ENCODE peak calls at places on chromosomes 5 and 9, in ten cellular contexts. M is MM.1S; A is CD8-positive, alpha-beta memory T cell; L is mucosa of descending colon; Z is tibial artery; C is GM23338; Y is iPS DF 6.9; R is DND-41; W is ovary; E is spleen. X is an unnamed sample. For H3K4me1, the result is how much of the 10 kb centered on the place peaks cover.

GRCh38 chr5:77924081-77924480 is 147.9 kb upstream of the TBCA start:
- DNase-seq in A (no peak), L (no peak), Y (no peak), R (no peak), W (no peak), E (no peak), Z (no peak), C (peak), M (no peak), X (no peak)

GRCh38 chr5:107669543-107670027 is 1.2 kb downstream of the EFNA5 start:
- DNase-seq in R (no peak), W (peak), A (no peak), E (peak), C (peak), L (peak), Z (peak), M (no peak), Y (no peak), X (peak)

GRCh38 chr5:170755679-170756456 is 27.7 kb upstream of the GABRP start:
- DNase-seq in E (no peak), Y (no peak), W (no peak), R (no peak), C (no peak), L (peak), A (no peak), Z (no peak), M (no peak), X (no peak)

GRCh38 chr5:174399411-174399810 is 325.0 kb upstream of the MSX2 start:
- DNase-seq in Z (no peak), A (no peak), M (no peak), Y (no peak), E (no peak), C (no peak), W (no peak), R (no peak), L (no peak), X (no peak)

GRCh38 chr9:127915801-127916664 is 808 bp downstream of the ST6GALNAC4 start:
- DNase-seq in Y (no peak), L (no peak), R (no peak), A (peak), W (peak), C (no peak), Z (no peak), M (peak), E (peak), X (no peak)

GRCh38 chr9:114852050-114852594 is 46.3 kb upstream of the TNFSF15 start:
- DNase-seq in E (no peak), A (no peak), C (no peak), R (no peak), Z (no peak), Y (no peak), L (peak), W (no peak), M (no peak), X (peak)

GRCh38 chr9:115198018-115198417 is 80.1 kb upstream of the TNC start:
- DNase-seq in Y (no peak), M (no peak), R (no peak), C (no peak), A (no peak), Z (peak), W (no peak), L (peak), E (no peak), X (peak)

GRCh38 chr9:123326662-123327093 is 29.3 kb upstream of the CRB2 start:
- DNase-seq in Y (no peak), R (no peak), M (peak), C (peak), A (no peak), Z (no peak), L (no peak), E (no peak), W (no peak), X (no peak)

GRCh38 chr9:101693937-101694336 is 44.5 kb downstream of the GRIN3A start:
- DNase-seq in A (no peak), L (no peak), Y (no peak), Z (no peak), W (no peak), C (no peak), R (no peak), M (no peak), E (no peak), X (no peak)

GRCh38 chr5:2675548-2675947 is 75.9 kb downstream of the IRX2 start:
- DNase-seq in W (no peak), E (no peak), Z (no peak), Y (no peak), R (no peak), M (no peak), A (no peak), C (no peak), L (no peak), X (no peak)

GRCh38 chr5:34929720-34930526 is 564 bp downstream of the DNAJC21 start:
- DNase-seq in M (peak), R (peak), E (peak), W (peak), C (peak), L (peak), Y (no peak), A (peak), Z (peak), X (peak)

GRCh38 chr9:16787724-16788123 is 82.7 kb downstream of the BNC2 start:
- DNase-seq in R (no peak), E (no peak), L (no peak), C (no peak), Y (no peak), W (no peak), Z (no peak), M (no peak), A (no peak), X (peak)

GRCh38 chr9:15373201-15373530 is 49.5 kb upstream of the SNAPC3 start:
- DNase-seq in Z (no peak), R (no peak), M (no peak), L (no peak), A (no peak), W (no peak), E (no peak), C (no peak), Y (no peak), X (peak)

GRCh38 chr5:158740358-158740757 is 359.4 kb downstream of the EBF1 start:
- DNase-seq in L (no peak), A (no peak), M (no peak), Y (no peak), C (no peak), W (no peak), E (no peak), Z (no peak), R (no peak), X (no peak)

GRCh38 chr5:97042981-97043380 is 99.4 kb downstream of the LIX1 start:
- DNase-seq in L (no peak), A (no peak), Y (no peak), Z (no peak), R (no peak), E (no peak), C (peak), M (no peak), W (no peak), X (no peak)

GRCh38 chr5:81631124-81631523 is 119.8 kb downstream of the SSBP2 start:
- DNase-seq in C (no peak), M (peak), L (no peak), R (peak), A (no peak), Z (no peak), E (no peak), W (no peak), Y (no peak), X (no peak)

GRCh38 chr5:134143964-134144941 is 29.8 kb downstream of the TCF7 start:
- DNase-seq in A (no peak), M (no peak), Z (no peak), C (no peak), L (no peak), Y (no peak), W (no peak), R (no peak), E (peak), X (no peak)

GRCh38 chr5:957730-958485 is 50.7 kb upstream of the NKD2 start:
- DNase-seq in C (no peak), W (no peak), E (no peak), L (no peak), Y (no peak), Z (no peak), R (no peak), M (no peak), A (no peak), X (peak)

GRCh38 chr9:18184034-18184800 is 289.7 kb upstream of the ADAMTSL1 start:
- DNase-seq in Y (no peak), Z (no peak), M (no peak), A (no peak), L (peak), W (no peak), E (no peak), C (no peak), R (no peak), X (peak)

GRCh38 chr5:107736608-107737007 is 65.9 kb upstream of the EFNA5 start:
- DNase-seq in C (no peak), Z (no peak), R (no peak), W (no peak), E (no peak), M (no peak), L (no peak), A (no peak), Y (no peak), X (peak)

GRCh38 chr5:73311291-73312110 is 137.1 kb downstream of the FOXD1 start:
- DNase-seq in C (peak), Y (no peak), A (no peak), L (no peak), M (no peak), Z (peak), R (no peak), W (no peak), E (no peak), X (peak)

GRCh38 chr5:76785493-76785892 is 33.3 kb upstream of the F2RL1 start:
- DNase-seq in A (no peak), Y (no peak), M (no peak), L (peak), R (no peak), C (no peak), Z (no peak), W (no peak), E (no peak), X (peak)

GRCh38 chr5:83084336-83084735 is 7.0 kb downstream of the XRCC4 start:
- DNase-seq in L (no peak), A (no peak), M (no peak), Z (no peak), W (no peak), C (no peak), R (no peak), Y (no peak), E (no peak), X (no peak)

GRCh38 chr9:114427644-114428043 is 39.9 kb upstream of the AKNA start:
- DNase-seq in W (no peak), A (no peak), L (no peak), Y (no peak), C (no peak), Z (no peak), E (peak), M (no peak), R (no peak), X (no peak)

GRCh38 chr9:124485201-124485600 is 22.0 kb downstream of the NR5A1 start:
- DNase-seq in C (no peak), Y (no peak), A (no peak), R (no peak), M (no peak), L (no peak), W (no peak), E (no peak), Z (no peak), X (no peak)

DNA sequence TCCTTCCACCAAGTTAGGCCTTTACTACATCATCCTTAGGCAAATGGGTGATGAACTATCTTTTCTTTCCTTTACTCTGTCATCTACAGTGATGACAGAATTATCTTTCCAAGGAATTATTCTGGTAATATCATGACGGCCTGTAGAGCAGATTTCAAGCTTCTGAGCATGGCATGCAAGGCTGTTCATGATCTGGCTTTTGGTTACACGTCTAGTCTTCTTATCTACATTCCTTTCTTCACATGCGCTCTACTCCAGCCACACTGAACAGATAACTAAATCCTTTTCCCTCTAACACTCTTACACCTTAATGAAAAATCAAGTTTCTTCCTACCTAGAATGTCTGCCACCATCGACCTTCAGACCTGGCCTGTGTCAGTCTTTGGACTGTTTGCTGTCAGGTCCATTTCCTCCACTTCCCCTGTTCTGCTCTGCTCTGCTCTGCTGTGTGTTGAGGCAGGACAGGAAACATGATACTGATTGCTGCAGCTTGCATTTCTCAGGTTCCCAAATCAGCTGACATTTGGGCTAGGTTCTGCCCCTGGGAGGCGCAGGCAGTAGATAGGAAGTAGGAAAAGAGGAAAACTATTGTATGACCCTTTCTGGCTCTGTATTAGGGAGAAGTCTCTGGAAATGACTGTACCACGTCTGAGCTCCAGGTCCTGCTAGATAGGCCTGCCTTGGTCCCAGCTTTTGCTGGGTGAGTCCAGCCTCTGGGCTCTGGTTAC is 4.2 kb downstream of the SCGB3A2 start:
- DNase-seq in W (no peak), M (no peak), L (no peak), E (no peak), C (peak), Z (no peak), R (no peak), A (no peak), Y (no peak), X (no peak)
- H3K4me1 ChIP-seq in W (under half), M (under half), L (under half), E (under half), C (under half), Z (under half), R (under half), A (under half), Y (under half), X (under half)

GRCh38 chr5:57186194-57186593 is 12.3 kb downstream of the GPBP1 start:
- DNase-seq in Z (no peak), C (no peak), R (no peak), M (no peak), Y (no peak), L (no peak), W (no peak), E (no peak), A (no peak), X (no peak)
- H3K4me1 ChIP-seq in Z (under half), C (half or more), R (half or more), M (under half), Y (under half), L (under half), W (under half), E (under half), A (half or more), X (under half)

DNA sequence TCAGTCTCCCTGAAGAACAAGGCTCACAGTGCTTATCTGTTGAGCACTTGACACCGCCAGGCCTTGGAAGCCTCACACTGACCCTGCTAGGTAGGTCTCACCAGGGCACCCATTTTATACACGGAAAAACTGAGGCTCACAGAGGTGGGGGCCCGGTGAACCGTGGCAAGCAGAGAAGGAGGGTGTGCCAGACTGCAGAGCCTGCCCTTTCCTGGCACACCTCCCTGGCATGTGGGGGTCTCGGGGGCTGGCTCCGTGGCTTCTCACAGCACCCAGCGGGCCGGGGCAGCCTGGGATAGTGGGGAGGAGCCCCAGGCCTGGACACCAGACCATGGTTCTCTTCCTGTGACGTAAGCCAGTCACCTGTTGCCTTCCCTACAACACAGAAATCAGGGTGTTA is 53.7 kb upstream of the IER5L start:
- DNase-seq in Z (no peak), R (no peak), E (peak), W (no peak), M (no peak), Y (no peak), L (no peak), C (no peak), A (no peak), X (no peak)
- H3K4me1 ChIP-seq in Z (under half), R (under half), E (under half), W (under half), M (under half), Y (under half), L (under half), C (under half), A (under half), X (under half)

DNA sequence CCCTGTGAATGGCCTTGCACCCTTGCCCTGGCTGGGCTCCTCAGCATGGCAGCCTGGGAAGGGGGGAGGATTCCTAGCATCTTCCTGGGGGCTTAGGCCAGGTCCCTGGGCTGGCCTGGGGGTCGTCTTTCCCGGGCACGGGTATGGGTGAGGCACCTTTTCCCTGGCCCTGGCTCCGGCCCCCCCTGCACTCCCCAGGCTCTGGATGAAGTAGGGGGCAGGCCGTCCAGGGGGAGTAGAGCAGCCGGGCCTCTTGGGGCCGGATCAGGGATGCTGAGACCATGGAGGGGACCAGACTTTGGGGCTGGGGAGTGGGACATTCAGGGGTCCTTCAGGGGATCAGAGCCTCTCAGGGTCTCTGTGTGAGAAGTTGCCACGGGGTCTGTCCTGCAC is 6.6 kb downstream of the RXRA start:
- DNase-seq in W (no peak), M (no peak), C (no peak), Y (no peak), A (no peak), L (no peak), Z (no peak), E (no peak), R (no peak), X (no peak)
- H3K4me1 ChIP-seq in W (half or more), M (under half), C (under half), Y (under half), A (under half), L (half or more), Z (half or more), E (under half), R (under half), X (half or more)

DNA sequence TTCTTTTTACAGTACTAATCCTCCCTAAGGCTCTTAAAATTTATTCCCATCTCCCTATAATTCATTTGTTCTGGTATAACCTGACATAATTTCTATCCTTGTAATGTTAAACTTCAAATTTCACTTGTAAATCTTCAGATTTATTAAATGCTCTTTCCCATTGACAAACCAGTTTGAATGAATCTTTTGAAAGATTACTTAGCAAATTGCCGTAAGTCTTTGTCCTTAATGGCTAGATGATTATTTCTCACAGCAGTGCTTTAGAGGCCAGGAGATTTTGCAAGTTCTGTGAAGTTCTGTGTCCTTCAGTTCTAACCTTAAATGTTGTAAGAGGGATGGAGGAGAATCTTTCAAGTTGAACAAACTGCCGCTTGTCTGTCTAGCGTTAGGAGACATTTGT is 4.2 kb downstream of the SLC44A1 start:
- DNase-seq in L (no peak), W (no peak), C (no peak), Z (no peak), R (no peak), Y (no peak), M (no peak), E (no peak), A (no peak), X (no peak)
- H3K4me1 ChIP-seq in L (under half), W (under half), C (half or more), Z (under half), R (under half), Y (under half), M (under half), E (under half), A (under half), X (under half)

DNA sequence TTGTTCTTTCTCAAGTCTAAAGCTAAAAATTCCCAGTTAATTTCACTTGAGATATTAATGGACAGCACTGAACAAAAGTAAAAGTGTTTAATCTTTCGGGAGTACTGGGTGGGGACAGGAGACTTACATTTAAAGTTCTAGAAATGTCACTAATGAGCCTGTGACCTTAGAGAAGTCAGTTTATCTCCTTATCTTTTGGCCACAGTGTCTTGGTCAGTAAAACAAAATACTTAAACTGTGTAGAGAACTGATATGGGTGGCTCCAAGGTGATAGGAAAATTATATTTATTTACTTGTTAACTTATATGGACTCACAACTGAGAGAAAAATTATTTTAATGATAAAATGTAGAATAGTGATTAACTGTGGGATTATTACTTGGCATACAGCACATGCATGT is 8.9 kb downstream of the IPO11 start:
- DNase-seq in A (no peak), W (no peak), C (no peak), E (no peak), M (no peak), L (no peak), R (no peak), Z (no peak), Y (no peak), X (no peak)
- H3K4me1 ChIP-seq in A (under half), W (under half), C (under half), E (under half), M (under half), L (under half), R (under half), Z (under half), Y (under half), X (under half)

DNA sequence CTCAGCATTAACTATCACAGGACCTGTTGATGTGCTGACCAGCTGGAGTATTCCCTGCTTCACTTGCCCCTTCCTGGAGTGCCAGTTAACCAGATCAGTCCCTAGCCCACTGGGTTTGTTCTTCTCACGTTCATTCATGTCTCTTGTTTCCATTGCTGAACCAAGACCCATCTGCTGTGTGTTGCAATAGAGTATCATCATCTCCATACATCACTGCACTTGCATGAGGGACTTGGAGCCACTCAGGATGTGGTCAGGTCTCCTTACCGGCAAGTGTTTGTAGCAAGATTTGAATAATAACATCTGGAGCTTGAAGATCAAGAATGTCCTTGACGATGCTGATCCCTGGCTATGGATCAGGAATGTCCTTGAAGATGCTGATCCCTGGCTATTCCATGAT is 358.6 kb downstream of the IRX1 start:
- DNase-seq in Z (no peak), R (peak), M (no peak), E (no peak), L (no peak), W (no peak), A (no peak), Y (no peak), C (no peak), X (no peak)
- H3K4me1 ChIP-seq in Z (under half), R (under half), M (under half), E (under half), L (under half), W (under half), A (under half), Y (under half), C (under half), X (under half)

X was measured in adipocyte.